ENCODE peak calls at places on chromosomes 7 and 10, in four cellular contexts. F is HepG2, C is K562, J is GM12878. T is an unnamed sample.

GRCh38 chr10:33157108-33157507 is 177.4 kb downstream of the NRP1 start:
- DNase-seq in F (no peak), C (no peak), J (no peak), T (no peak)

GRCh38 chr10:49735848-49736563 is 26.1 kb downstream of the OGDHL start:
- DNase-seq in F (no peak), C (no peak), J (no peak), T (no peak)

GRCh38 chr10:133614830-133615580 is 11.6 kb downstream of the FRG2B start:
- DNase-seq in F (no peak), C (no peak), J (no peak), T (no peak)

GRCh38 chr7:37067961-37068536 is 343.8 kb upstream of the AOAH start:
- DNase-seq in F (no peak), C (no peak), J (peak), T (peak)

GRCh38 chr7:46713868-46714596 is 793.0 kb upstream of the IGFBP3 start:
- DNase-seq in F (no peak), C (no peak), J (no peak), T (no peak)

GRCh38 chr7:42742321-42742720 is 169.5 kb downstream of the C7orf25 start:
- DNase-seq in F (no peak), C (no peak), J (no peak), T (no peak)

GRCh38 chr10:123795196-123795780 is 96.3 kb downstream of the CPXM2 start:
- DNase-seq in F (no peak), C (no peak), J (no peak), T (no peak)

GRCh38 chr10:49307921-49308320 is 9.0 kb downstream of the C10orf71 start:
- DNase-seq in F (no peak), C (no peak), J (no peak), T (no peak)

GRCh38 chr7:139106959-139107358 is 2.6 kb downstream of the ZC3HAV1 start:
- DNase-seq in F (no peak), C (no peak), J (no peak), T (no peak)

GRCh38 chr7:113664867-113665266 is 253.9 kb downstream of the PPP1R3A start:
- DNase-seq in F (no peak), C (no peak), J (peak), T (no peak)

GRCh38 chr10:91672021-91672608 is 39.2 kb upstream of the PPP1R3C start:
- DNase-seq in F (no peak), C (no peak), J (no peak), T (peak)

GRCh38 chr10:70965566-70965965 is 77.2 kb upstream of the PCBD1 start:
- DNase-seq in F (no peak), C (no peak), J (no peak), T (no peak)

GRCh38 chr7:14341200-14341599 is 351.7 kb upstream of the ETV1 start:
- DNase-seq in F (no peak), C (no peak), J (no peak), T (no peak)

GRCh38 chr7:155585956-155586355 is 39.6 kb upstream of the CNPY1 start:
- DNase-seq in F (no peak), C (no peak), J (no peak), T (no peak)

GRCh38 chr10:70212879-70213278 is 20.4 kb downstream of the PPA1 start:
- DNase-seq in F (no peak), C (no peak), J (no peak), T (no peak)

GRCh38 chr7:78345979-78346378 is 547.4 kb downstream of the PHTF2 start:
- DNase-seq in F (no peak), C (no peak), J (no peak), T (peak)

GRCh38 chr7:30998180-30998579 is 34.4 kb downstream of the GHRHR start:
- DNase-seq in F (no peak), C (no peak), J (no peak), T (no peak)

GRCh38 chr10:3623746-3624145 is 161.3 kb downstream of the KLF6 start:
- DNase-seq in F (peak), C (no peak), J (peak), T (no peak)

GRCh38 chr10:122294006-122294405 is 22.9 kb downstream of the BTBD16 start:
- DNase-seq in F (no peak), C (no peak), J (no peak), T (no peak)

GRCh38 chr10:32418572-32418971 is 27.4 kb upstream of the CCDC7 start:
- DNase-seq in F (no peak), C (no peak), J (no peak), T (no peak)

GRCh38 chr10:48507933-48508830 is 96.7 kb downstream of the ARHGAP22 start:
- DNase-seq in F (no peak), C (no peak), J (no peak), T (no peak)

GRCh38 chr7:134513169-134513752 is 14.1 kb upstream of the AKR1B10 start:
- DNase-seq in F (peak), C (peak), J (peak), T (peak)

GRCh38 chr10:43808136-43808535 is 159.5 kb upstream of the ZNF32 start:
- DNase-seq in F (no peak), C (no peak), J (peak), T (no peak)

GRCh38 chr10:119811122-119811521 is 61.5 kb downstream of the MCMBP start:
- DNase-seq in F (no peak), C (no peak), J (no peak), T (no peak)

GRCh38 chr7:98866341-98866740 is 3.5 kb downstream of the TMEM130 start:
- DNase-seq in F (no peak), C (no peak), J (no peak), T (no peak)

GRCh38 chr10:68516766-68517165 is 10.6 kb downstream of the SLC25A16 start:
- DNase-seq in F (no peak), C (no peak), J (no peak), T (no peak)

GRCh38 chr7:20785211-20786048 is 1.3 kb downstream of the SP8 start:
- DNase-seq in F (no peak), C (no peak), J (no peak), T (peak)

GRCh38 chr7:136687693-136688322 is 180.6 kb upstream of the CHRM2 start:
- DNase-seq in F (peak), C (peak), J (no peak), T (peak)

GRCh38 chr10:80486151-80486692 is 32.1 kb downstream of the TSPAN14 start:
- DNase-seq in F (no peak), C (no peak), J (no peak), T (no peak)

GRCh38 chr10:33385686-33386085 is 51.2 kb upstream of the NRP1 start:
- DNase-seq in F (no peak), C (no peak), J (no peak), T (peak)

GRCh38 chr10:15244635-15245197 is 76.2 kb upstream of the NMT2 start:
- DNase-seq in F (no peak), C (peak), J (no peak), T (no peak)

GRCh38 chr7:130374507-130374906 is 5.8 kb upstream of the CPA1 start:
- DNase-seq in F (no peak), C (no peak), J (no peak), T (no peak)

GRCh38 chr10:92124524-92125168 is 166.2 kb downstream of the CPEB3 start:
- DNase-seq in F (peak), C (no peak), J (no peak), T (no peak)

GRCh38 chr10:115214799-115215198 is 121.6 kb downstream of the ATRNL1 start:
- DNase-seq in F (no peak), C (no peak), J (no peak), T (no peak)

DNA sequence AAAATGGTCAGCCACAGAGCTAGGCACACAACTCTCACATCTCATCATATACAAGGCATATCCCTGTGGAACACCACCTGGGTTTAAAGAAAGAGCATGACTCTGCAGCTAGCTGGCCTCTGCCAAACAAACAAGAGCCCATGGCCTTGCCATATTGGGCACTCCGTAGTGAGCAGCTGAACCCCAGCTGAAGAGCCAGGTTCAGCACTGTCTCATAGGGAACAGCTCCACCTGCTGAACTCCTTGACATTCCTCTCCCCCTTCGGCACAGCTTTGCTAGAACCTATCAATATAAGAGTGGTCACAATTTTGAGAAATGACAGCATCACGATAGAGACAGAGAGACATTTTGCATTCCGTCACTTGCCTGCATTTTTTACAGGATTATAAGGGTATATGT is 20.0 kb downstream of the SORCS1 start:
- DNase-seq in F (no peak), C (no peak), J (no peak), T (peak)
- TF ChIP-seq FOXK2 in F (no peak), C (no peak), J (no peak), T (no peak)

GRCh38 chr7:28217161-28217560 is 36.6 kb upstream of the JAZF1 start:
- DNase-seq in F (no peak), C (no peak), J (no peak), T (no peak)
- TF ChIP-seq SP1 in F (no peak), C (no peak), J (no peak), T (no peak)

GRCh38 chr10:6494934-6495592 is 85.0 kb downstream of the PRKCQ start:
- DNase-seq in F (no peak), C (no peak), J (no peak), T (no peak)
- TF ChIP-seq FOXK2 in F (no peak), C (no peak), J (no peak), T (no peak)

GRCh38 chr10:129151281-129151680 is 315.8 kb upstream of the MGMT start:
- DNase-seq in F (no peak), C (no peak), J (no peak), T (no peak)

GRCh38 chr10:129161184-129161583 is 305.9 kb upstream of the MGMT start:
- DNase-seq in F (no peak), C (no peak), J (no peak), T (no peak)

DNA sequence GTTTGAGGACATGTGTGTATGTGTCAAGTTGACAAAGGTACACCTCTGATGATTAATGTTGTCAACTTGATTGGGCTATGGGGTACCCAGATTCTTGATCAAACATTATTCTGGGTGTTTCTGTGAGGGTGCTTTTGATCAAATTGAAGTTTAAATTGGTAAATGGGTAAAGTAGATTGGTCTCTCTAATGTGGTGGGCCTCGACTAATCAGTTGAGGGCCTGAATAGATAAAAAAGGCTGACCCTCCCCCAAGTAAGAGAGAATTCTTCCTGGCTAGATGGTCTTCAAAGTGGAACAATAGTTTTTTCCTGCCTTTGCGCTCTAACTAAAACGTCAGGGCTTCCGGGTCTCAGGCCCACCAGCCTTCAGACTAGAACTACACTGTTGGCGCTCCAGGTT is 309.9 kb upstream of the MGMT start:
- DNase-seq in F (no peak), C (no peak), J (no peak), T (no peak)
- TF ChIP-seq SP1 in F (no peak), C (no peak), J (no peak), T (no peak)

GRCh38 chr10:79155301-79156081 is 86.7 kb downstream of the ZMIZ1 start:
- DNase-seq in F (no peak), C (no peak), J (no peak), T (no peak)
- TF ChIP-seq FOXK2 in F (no peak), C (no peak), J (no peak), T (no peak)

DNA sequence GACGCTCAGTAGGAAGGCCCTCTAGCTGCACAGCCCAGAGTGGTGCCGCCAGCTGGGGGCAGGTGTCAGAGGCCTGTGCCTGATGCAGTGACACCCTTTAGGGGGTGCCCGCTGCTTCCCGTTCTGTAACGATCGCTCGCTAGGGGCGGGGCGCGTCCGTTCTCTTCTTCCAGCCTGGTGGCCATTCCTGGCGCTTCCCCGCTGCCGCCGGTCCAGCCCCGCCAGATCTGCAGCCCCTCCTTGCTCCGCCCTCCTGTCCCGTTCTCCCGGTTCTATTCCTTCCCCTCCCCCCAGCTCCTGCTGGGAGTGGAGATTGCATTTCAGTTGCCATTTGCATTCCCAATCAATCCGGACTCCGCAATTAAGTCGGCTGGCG is 39.2 kb downstream of the AGAP3 start:
- DNase-seq in F (no peak), C (no peak), J (no peak), T (no peak)
- TF ChIP-seq SP1 in F (no peak), C (no peak), J (no peak), T (no peak)

DNA sequence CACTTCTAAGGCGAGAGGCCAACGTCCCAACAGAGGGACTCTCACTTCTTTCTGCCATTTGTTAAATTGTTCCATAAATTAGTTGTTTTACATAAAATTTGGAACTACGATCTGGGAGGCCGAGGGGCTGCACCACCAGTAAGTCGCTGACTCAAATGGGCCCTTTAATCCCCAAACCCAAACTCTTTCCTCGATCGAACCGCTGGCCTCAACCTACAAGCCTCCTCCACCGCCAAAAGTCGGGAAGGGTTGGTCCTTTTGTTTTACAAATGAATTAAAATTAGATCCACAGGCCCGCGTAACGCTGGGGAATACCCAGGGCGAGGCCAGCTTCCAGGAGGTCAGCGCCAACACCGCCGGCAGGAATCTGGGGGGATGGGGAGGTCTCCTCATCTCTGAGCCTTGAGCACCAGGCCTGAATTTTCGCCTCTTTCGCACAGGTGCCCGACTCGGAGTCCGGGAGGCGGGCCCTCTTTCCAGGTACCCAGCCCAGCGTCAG is 1.2 kb upstream of the FOXI2 start:
- DNase-seq in F (no peak), C (no peak), J (no peak), T (no peak)
- TF ChIP-seq FOXK2 in F (no peak), C (no peak), J (no peak), T (no peak)

GRCh38 chr7:64874114-64874513 is 29.0 kb upstream of the ZNF273 start:
- DNase-seq in F (no peak), C (no peak), J (no peak), T (no peak)

GRCh38 chr7:64873517-64873916 is 29.6 kb upstream of the ZNF273 start:
- DNase-seq in F (no peak), C (no peak), J (no peak), T (no peak)

GRCh38 chr7:64874562-64875250 is 28.4 kb upstream of the ZNF273 start:
- DNase-seq in F (no peak), C (no peak), J (no peak), T (no peak)

GRCh38 chr7:64875658-64876406 is 27.2 kb upstream of the ZNF273 start:
- DNase-seq in F (no peak), C (no peak), J (no peak), T (no peak)

GRCh38 chr7:64875258-64875657 is 27.8 kb upstream of the ZNF273 start:
- DNase-seq in F (no peak), C (no peak), J (no peak), T (peak)
- TF ChIP-seq SP1 in F (no peak), C (no peak), J (no peak), T (no peak)

T was measured in HEK293T.